ENCODE peak calls at places on chromosomes 3 and 15, in nine cellular contexts. One of them, this sample, is unnamed.
A peak's percentile ranks its signal among the peaks of the same experiment; 100 is the strongest.

GRCh38 chr3:173732237-173732636 is 334.7 kb downstream of the NLGN1 start:
- DNase-seq in glutamatergic neuron: no peak
- DNase-seq in HL-60: no peak
- DNase-seq in neural crest cell: peak; percentile 1
- DNase-seq in HCT116: no peak
- DNase-seq in progenitor cell of endocrine pancreas: no peak
- DNase-seq in suprapubic skin: no peak
- DNase-seq in IMR-90: peak; percentile 74
- DNase-seq in MM.1S: peak; percentile 92
- DNase-seq in this sample: no peak

GRCh38 chr15:72368895-72369294 is 6.9 kb downstream of the HEXA start:
- DNase-seq in progenitor cell of endocrine pancreas: no peak
- DNase-seq in HCT116: no peak
- DNase-seq in suprapubic skin: no peak
- DNase-seq in MM.1S: no peak
- DNase-seq in HL-60: peak; percentile 43
- DNase-seq in glutamatergic neuron: no peak
- DNase-seq in neural crest cell: no peak
- DNase-seq in IMR-90: no peak
- DNase-seq in this sample: peak; percentile 23

GRCh38 chr15:40939909-40940801 is 11.0 kb downstream of the DLL4 start:
- DNase-seq in glutamatergic neuron: no peak
- DNase-seq in progenitor cell of endocrine pancreas: no peak
- DNase-seq in neural crest cell: no peak
- DNase-seq in HL-60: no peak
- DNase-seq in suprapubic skin: no peak
- DNase-seq in HCT116: no peak
- DNase-seq in MM.1S: no peak
- DNase-seq in IMR-90: no peak
- DNase-seq in this sample: no peak

GRCh38 chr3:156742401-156742800 is 68.0 kb downstream of the TIPARP start:
- DNase-seq in suprapubic skin: no peak
- DNase-seq in MM.1S: peak; percentile 64
- DNase-seq in IMR-90: no peak
- DNase-seq in neural crest cell: no peak
- DNase-seq in HL-60: no peak
- DNase-seq in glutamatergic neuron: no peak
- DNase-seq in progenitor cell of endocrine pancreas: no peak
- DNase-seq in HCT116: no peak
- DNase-seq in this sample: no peak

GRCh38 chr15:63598467-63599400 is 1.5 kb downstream of the FBXL22 start:
- DNase-seq in progenitor cell of endocrine pancreas: no peak
- DNase-seq in neural crest cell: no peak
- DNase-seq in suprapubic skin: peak; percentile 49
- DNase-seq in IMR-90: no peak
- DNase-seq in HL-60: no peak
- DNase-seq in glutamatergic neuron: no peak
- DNase-seq in HCT116: no peak
- DNase-seq in MM.1S: no peak
- DNase-seq in this sample: no peak

GRCh38 chr15:48887144-48887543 is 9.2 kb downstream of the EID1 start:
- DNase-seq in glutamatergic neuron: no peak
- DNase-seq in neural crest cell: no peak
- DNase-seq in IMR-90: no peak
- DNase-seq in HCT116: no peak
- DNase-seq in suprapubic skin: no peak
- DNase-seq in MM.1S: no peak
- DNase-seq in progenitor cell of endocrine pancreas: no peak
- DNase-seq in HL-60: no peak
- DNase-seq in this sample: no peak

GRCh38 chr15:39864116-39864515 is 56.0 kb downstream of the GPR176 start:
- DNase-seq in suprapubic skin: no peak
- DNase-seq in IMR-90: no peak
- DNase-seq in MM.1S: no peak
- DNase-seq in HCT116: no peak
- DNase-seq in glutamatergic neuron: no peak
- DNase-seq in HL-60: no peak
- DNase-seq in neural crest cell: no peak
- DNase-seq in progenitor cell of endocrine pancreas: no peak
- DNase-seq in this sample: no peak

GRCh38 chr3:63353383-63353782 is 75.3 kb downstream of the SYNPR start:
- DNase-seq in progenitor cell of endocrine pancreas: no peak
- DNase-seq in MM.1S: no peak
- DNase-seq in glutamatergic neuron: no peak
- DNase-seq in suprapubic skin: no peak
- DNase-seq in HCT116: no peak
- DNase-seq in IMR-90: peak; percentile 52
- DNase-seq in neural crest cell: no peak
- DNase-seq in HL-60: no peak
- DNase-seq in this sample: peak; percentile 23

GRCh38 chr3:141859651-141860050 is 16.8 kb upstream of the ATP1B3 start:
- DNase-seq in progenitor cell of endocrine pancreas: no peak
- DNase-seq in MM.1S: no peak
- DNase-seq in IMR-90: no peak
- DNase-seq in glutamatergic neuron: no peak
- DNase-seq in HCT116: no peak
- DNase-seq in HL-60: no peak
- DNase-seq in neural crest cell: no peak
- DNase-seq in suprapubic skin: no peak
- DNase-seq in this sample: no peak

GRCh38 chr3:31567036-31567435 is 34.3 kb downstream of the STT3B start:
- DNase-seq in progenitor cell of endocrine pancreas: no peak
- DNase-seq in neural crest cell: no peak
- DNase-seq in HL-60: no peak
- DNase-seq in MM.1S: no peak
- DNase-seq in HCT116: no peak
- DNase-seq in glutamatergic neuron: peak; percentile 25
- DNase-seq in IMR-90: no peak
- DNase-seq in suprapubic skin: no peak
- DNase-seq in this sample: no peak

GRCh38 chr15:57691082-57691481 is 15.4 kb upstream of the POLR2M start:
- DNase-seq in suprapubic skin: no peak
- DNase-seq in HL-60: no peak
- DNase-seq in neural crest cell: no peak
- DNase-seq in progenitor cell of endocrine pancreas: no peak
- DNase-seq in HCT116: no peak
- DNase-seq in IMR-90: no peak
- DNase-seq in glutamatergic neuron: no peak
- DNase-seq in MM.1S: no peak
- DNase-seq in this sample: no peak

GRCh38 chr15:78715930-78716329 is 74.9 kb upstream of the CHRNB4 start:
- DNase-seq in neural crest cell: no peak
- DNase-seq in HCT116: no peak
- DNase-seq in IMR-90: peak; percentile 82
- DNase-seq in MM.1S: no peak
- DNase-seq in glutamatergic neuron: no peak
- DNase-seq in HL-60: no peak
- DNase-seq in progenitor cell of endocrine pancreas: no peak
- DNase-seq in suprapubic skin: no peak
- DNase-seq in this sample: peak; percentile 49

GRCh38 chr3:36521007-36521379 is 140.7 kb downstream of the STAC start:
- DNase-seq in neural crest cell: no peak
- DNase-seq in HCT116: no peak
- DNase-seq in IMR-90: no peak
- DNase-seq in HL-60: no peak
- DNase-seq in suprapubic skin: no peak
- DNase-seq in glutamatergic neuron: no peak
- DNase-seq in MM.1S: no peak
- DNase-seq in progenitor cell of endocrine pancreas: no peak
- DNase-seq in this sample: no peak

GRCh38 chr3:54951405-54951804 is 23.5 kb upstream of the LRTM1 start:
- DNase-seq in HL-60: no peak
- DNase-seq in MM.1S: no peak
- DNase-seq in HCT116: no peak
- DNase-seq in progenitor cell of endocrine pancreas: peak; percentile 47
- DNase-seq in IMR-90: peak; percentile 93
- DNase-seq in neural crest cell: peak; percentile 58
- DNase-seq in suprapubic skin: peak; percentile 84
- DNase-seq in glutamatergic neuron: peak; percentile 65
- DNase-seq in this sample: peak; percentile 90
- TF ChIP-seq CTCF in HL-60: peak; percentile 20
- TF ChIP-seq CTCF in MM.1S: no peak
- TF ChIP-seq CTCF in HCT116: no peak
- TF ChIP-seq CTCF in progenitor cell of endocrine pancreas: peak; percentile 74
- TF ChIP-seq CTCF in IMR-90: peak; percentile 92
- TF ChIP-seq CTCF in neural crest cell: peak; percentile 61
- TF ChIP-seq CTCF in suprapubic skin: peak; percentile 57
- TF ChIP-seq CTCF in glutamatergic neuron: peak; percentile 39
- TF ChIP-seq CTCF in this sample: peak; percentile 79

GRCh38 chr15:26869628-26870027 is 2.8 kb downstream of the GABRA5 start:
- DNase-seq in glutamatergic neuron: no peak
- DNase-seq in HCT116: no peak
- DNase-seq in progenitor cell of endocrine pancreas: no peak
- DNase-seq in MM.1S: no peak
- DNase-seq in neural crest cell: no peak
- DNase-seq in suprapubic skin: no peak
- DNase-seq in HL-60: no peak
- DNase-seq in IMR-90: no peak
- DNase-seq in this sample: no peak

GRCh38 chr15:26867199-26868007 is 541 bp downstream of the GABRA5 start:
- DNase-seq in HL-60: no peak
- DNase-seq in progenitor cell of endocrine pancreas: peak; percentile 23
- DNase-seq in HCT116: no peak
- DNase-seq in IMR-90: no peak
- DNase-seq in suprapubic skin: no peak
- DNase-seq in neural crest cell: no peak
- DNase-seq in glutamatergic neuron: peak; percentile 57
- DNase-seq in MM.1S: no peak
- DNase-seq in this sample: no peak

GRCh38 chr15:26864664-26865191 is 2.1 kb upstream of the GABRA5 start:
- DNase-seq in progenitor cell of endocrine pancreas: no peak
- DNase-seq in HCT116: no peak
- DNase-seq in glutamatergic neuron: peak; percentile 55
- DNase-seq in IMR-90: peak; percentile 36
- DNase-seq in neural crest cell: peak; percentile 44
- DNase-seq in MM.1S: no peak
- DNase-seq in HL-60: no peak
- DNase-seq in suprapubic skin: no peak
- DNase-seq in this sample: peak; percentile 50

GRCh38 chr15:26868029-26868685 is 1.3 kb downstream of the GABRA5 start:
- DNase-seq in HCT116: no peak
- DNase-seq in glutamatergic neuron: no peak
- DNase-seq in neural crest cell: no peak
- DNase-seq in MM.1S: no peak
- DNase-seq in progenitor cell of endocrine pancreas: no peak
- DNase-seq in suprapubic skin: no peak
- DNase-seq in IMR-90: no peak
- DNase-seq in HL-60: no peak
- DNase-seq in this sample: no peak

GRCh38 chr15:26866298-26867198 is at the start of gene GABRA5:
- DNase-seq in HL-60: no peak
- DNase-seq in glutamatergic neuron: peak; percentile 81
- DNase-seq in MM.1S: no peak
- DNase-seq in suprapubic skin: no peak
- DNase-seq in IMR-90: peak; percentile 20
- DNase-seq in neural crest cell: peak; percentile 53
- DNase-seq in progenitor cell of endocrine pancreas: peak; percentile 49
- DNase-seq in HCT116: no peak
- DNase-seq in this sample: peak; percentile 6
- TF ChIP-seq CTCF in HL-60: no peak
- TF ChIP-seq CTCF in glutamatergic neuron: no peak
- TF ChIP-seq CTCF in MM.1S: no peak
- TF ChIP-seq CTCF in suprapubic skin: no peak
- TF ChIP-seq CTCF in IMR-90: peak; percentile 15
- TF ChIP-seq CTCF in neural crest cell: peak; percentile 54
- TF ChIP-seq CTCF in progenitor cell of endocrine pancreas: peak; percentile 51
- TF ChIP-seq CTCF in HCT116: no peak
- TF ChIP-seq CTCF in this sample: no peak

DNA sequence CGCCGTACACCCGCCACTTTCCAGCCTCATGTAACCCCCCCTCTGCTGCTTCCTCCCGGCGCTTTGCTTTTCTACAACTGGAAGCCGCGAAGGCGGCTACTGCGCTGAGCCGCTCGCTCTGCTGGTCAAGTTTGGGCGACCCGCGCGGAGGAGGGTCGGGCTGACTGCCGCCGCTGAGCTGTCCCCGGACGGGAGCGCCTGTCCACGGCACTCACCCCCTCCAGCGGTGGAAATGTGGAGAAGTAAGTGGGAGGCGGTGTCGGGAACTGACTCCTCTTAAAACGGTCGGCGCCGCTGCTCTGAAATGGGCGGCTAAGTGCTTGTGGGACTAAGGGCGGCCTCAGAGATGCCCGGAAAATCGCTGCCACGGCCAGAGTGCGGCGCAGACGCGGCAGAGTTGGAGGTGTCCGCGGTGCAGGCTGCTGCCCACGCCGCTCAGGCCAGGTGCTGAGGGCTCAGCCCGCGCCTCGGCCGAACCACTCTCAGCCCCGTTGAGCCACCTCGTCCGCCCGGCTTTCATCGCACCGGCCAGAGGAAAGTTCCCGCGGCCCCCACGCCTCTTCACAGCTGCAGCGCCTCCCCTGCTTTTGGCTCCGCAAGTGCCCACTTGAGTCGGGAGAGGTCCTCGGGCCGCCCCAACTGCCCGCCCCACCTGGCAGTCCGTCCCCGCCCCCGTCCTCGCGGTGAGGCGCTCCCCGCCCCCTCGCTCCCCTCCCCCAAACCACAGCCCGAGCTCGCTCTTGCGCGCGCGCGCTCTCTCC is 394 bp upstream of the EPHA6 start:
- DNase-seq in MM.1S: peak; percentile 25
- DNase-seq in glutamatergic neuron: peak; percentile 75
- DNase-seq in IMR-90: peak; percentile 7
- DNase-seq in neural crest cell: peak; percentile 52
- DNase-seq in HCT116: no peak
- DNase-seq in progenitor cell of endocrine pancreas: peak; percentile 64
- DNase-seq in suprapubic skin: peak; percentile 80
- DNase-seq in HL-60: no peak
- DNase-seq in this sample: peak; percentile 44
- TF ChIP-seq CTCF in MM.1S: no peak
- TF ChIP-seq CTCF in glutamatergic neuron: no peak
- TF ChIP-seq CTCF in IMR-90: peak; percentile 18
- TF ChIP-seq CTCF in neural crest cell: peak; percentile 21
- TF ChIP-seq CTCF in HCT116: no peak
- TF ChIP-seq CTCF in progenitor cell of endocrine pancreas: peak; percentile 38
- TF ChIP-seq CTCF in suprapubic skin: no peak
- TF ChIP-seq CTCF in HL-60: no peak
- TF ChIP-seq CTCF in this sample: peak; percentile 21

GRCh38 chr3:151724846-151725562 is 8.7 kb upstream of the AADACL2 start:
- DNase-seq in IMR-90: peak; percentile 42
- DNase-seq in MM.1S: no peak
- DNase-seq in HL-60: no peak
- DNase-seq in progenitor cell of endocrine pancreas: no peak
- DNase-seq in neural crest cell: no peak
- DNase-seq in suprapubic skin: no peak
- DNase-seq in glutamatergic neuron: no peak
- DNase-seq in HCT116: no peak
- DNase-seq in this sample: no peak

GRCh38 chr3:151726016-151726415 is 7.7 kb upstream of the AADACL2 start:
- DNase-seq in progenitor cell of endocrine pancreas: no peak
- DNase-seq in neural crest cell: no peak
- DNase-seq in glutamatergic neuron: no peak
- DNase-seq in MM.1S: no peak
- DNase-seq in IMR-90: no peak
- DNase-seq in suprapubic skin: no peak
- DNase-seq in HL-60: no peak
- DNase-seq in HCT116: no peak
- DNase-seq in this sample: peak; percentile 73

DNA sequence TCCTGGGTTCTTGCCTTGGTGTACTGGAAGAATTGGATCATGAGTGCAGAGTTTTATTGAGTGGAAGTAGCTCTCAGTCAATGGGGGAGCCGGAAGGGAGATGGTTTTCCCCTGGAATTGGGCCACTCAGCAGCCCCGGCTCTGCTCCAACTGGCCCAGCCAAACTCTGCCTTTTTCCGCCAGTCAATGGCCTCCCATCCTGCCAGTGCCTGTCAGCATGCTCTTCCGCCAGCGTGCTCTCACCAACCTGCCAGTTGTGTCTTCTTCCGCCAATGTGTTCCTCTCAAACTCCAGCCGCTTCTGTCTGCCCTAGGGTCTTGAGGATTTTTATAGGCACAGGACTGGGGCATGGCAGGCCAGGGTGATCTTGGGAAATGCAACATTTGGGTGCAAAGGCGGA is 12.4 kb upstream of the AADACL2 start:
- DNase-seq in suprapubic skin: no peak
- DNase-seq in glutamatergic neuron: no peak
- DNase-seq in MM.1S: no peak
- DNase-seq in neural crest cell: no peak
- DNase-seq in HCT116: no peak
- DNase-seq in progenitor cell of endocrine pancreas: no peak
- DNase-seq in HL-60: no peak
- DNase-seq in IMR-90: no peak
- DNase-seq in this sample: no peak
- TF ChIP-seq CTCF in suprapubic skin: no peak
- TF ChIP-seq CTCF in glutamatergic neuron: no peak
- TF ChIP-seq CTCF in MM.1S: no peak
- TF ChIP-seq CTCF in neural crest cell: no peak
- TF ChIP-seq CTCF in HCT116: no peak
- TF ChIP-seq CTCF in progenitor cell of endocrine pancreas: no peak
- TF ChIP-seq CTCF in HL-60: no peak
- TF ChIP-seq CTCF in IMR-90: no peak
- TF ChIP-seq CTCF in this sample: no peak